ENCODE peak calls at places on chromosome 20, in four cellular contexts. K, R, H and O are unnamed samples. For H3K4me1, the result is how much of the 10 kb centered on the place peaks cover.

GRCh38 chr20:43046946-43047345 is 142.8 kb downstream of the PTPRT start:
- DNase-seq in K (no peak), R (no peak), H (no peak), O (no peak)

GRCh38 chr20:611843-612185 is 1.7 kb upstream of the TCF15 start:
- DNase-seq in K (no peak), R (no peak), H (no peak), O (no peak)

GRCh38 chr20:54255157-54255556 is 47.3 kb downstream of the PFDN4 start:
- DNase-seq in K (peak), R (no peak), H (no peak), O (no peak)

GRCh38 chr20:12925214-12925755 is 83.5 kb upstream of the SPTLC3 start:
- DNase-seq in K (peak), R (peak), H (peak), O (peak)

GRCh38 chr20:30815577-30816181 is 441.8 kb upstream of the DEFB115 start:
- DNase-seq in K (no peak), R (no peak), H (no peak), O (no peak)

GRCh38 chr20:61753196-61753942 is 312.3 kb downstream of the TAF4 start:
- DNase-seq in K (peak), R (no peak), H (peak), O (no peak)

GRCh38 chr20:10111144-10111771 is 76.5 kb downstream of the ANKEF1 start:
- DNase-seq in K (no peak), R (peak), H (peak), O (peak)

GRCh38 chr20:21548390-21549035 is 34.6 kb upstream of the NKX2-2 start:
- DNase-seq in K (no peak), R (no peak), H (no peak), O (no peak)

GRCh38 chr20:63097336-63097831 is 90.6 kb upstream of the BHLHE23 start:
- DNase-seq in K (no peak), R (peak), H (no peak), O (no peak)

GRCh38 chr20:9068232-9068781 is 580 bp upstream of the PLCB4 start:
- DNase-seq in K (peak), R (peak), H (peak), O (no peak)

GRCh38 chr20:25254986-25255680 is 7.2 kb downstream of the PYGB start:
- DNase-seq in K (no peak), R (peak), H (no peak), O (peak)

GRCh38 chr20:58630063-58630462 is 21.0 kb upstream of the STX16 start:
- DNase-seq in K (peak), R (no peak), H (no peak), O (no peak)

GRCh38 chr20:24962510-24962909 is 13.4 kb downstream of the CST7 start:
- DNase-seq in K (no peak), R (no peak), H (no peak), O (no peak)

GRCh38 chr20:25296094-25297093 is 48.5 kb downstream of the PYGB start:
- DNase-seq in K (peak), R (peak), H (peak), O (peak)

GRCh38 chr20:60057866-60058807 is 99.9 kb downstream of the CDH26 start:
- DNase-seq in K (peak), R (peak), H (peak), O (no peak)

GRCh38 chr20:3378138-3378537 is 29.3 kb downstream of the DNAAF9 start:
- DNase-seq in K (no peak), R (no peak), H (no peak), O (no peak)

GRCh38 chr20:43188234-43188653 is 1.5 kb downstream of the PTPRT start:
- DNase-seq in K (no peak), R (no peak), H (no peak), O (no peak)

GRCh38 chr20:25205277-25206062 is 10.0 kb downstream of the ENTPD6 start:
- DNase-seq in K (no peak), R (no peak), H (no peak), O (no peak)

GRCh38 chr20:63092660-63093215 is 86.0 kb upstream of the BHLHE23 start:
- DNase-seq in K (no peak), R (peak), H (no peak), O (no peak)

GRCh38 chr20:53045941-53046340 is 73.8 kb downstream of the TSHZ2 start:
- DNase-seq in K (peak), R (no peak), H (peak), O (no peak)

GRCh38 chr20:6718660-6719059 is 48.8 kb upstream of the BMP2 start:
- DNase-seq in K (no peak), R (no peak), H (peak), O (no peak)

GRCh38 chr20:60512436-60512835 is 554.2 kb downstream of the CDH26 start:
- DNase-seq in K (peak), R (no peak), H (no peak), O (no peak)

GRCh38 chr20:50980851-50981713 is 22.5 kb downstream of the MOCS3 start:
- DNase-seq in K (peak), R (peak), H (peak), O (peak)

GRCh38 chr20:62574612-62574993 is 67.7 kb upstream of the SLCO4A1 start:
- DNase-seq in K (no peak), R (no peak), H (no peak), O (no peak)

GRCh38 chr20:39823239-39823638 is 861.1 kb downstream of the DHX35 start:
- DNase-seq in K (peak), R (no peak), H (no peak), O (no peak)

GRCh38 chr20:36213362-36213761 is 22.9 kb upstream of the AAR2 start:
- DNase-seq in K (no peak), R (no peak), H (no peak), O (no peak)

GRCh38 chr20:49685809-49686208 is 27.9 kb downstream of the B4GALT5 start:
- DNase-seq in K (peak), R (no peak), H (no peak), O (no peak)

GRCh38 chr20:40343390-40343789 is 345.6 kb downstream of the MAFB start:
- DNase-seq in K (no peak), R (no peak), H (no peak), O (no peak)

GRCh38 chr20:58651548-58651822 is 402 bp downstream of the STX16 start:
- DNase-seq in K (no peak), R (no peak), H (peak), O (no peak)

GRCh38 chr20:13771853-13772453 is 12.8 kb downstream of the ESF1 start:
- DNase-seq in K (peak), R (no peak), H (peak), O (peak)

GRCh38 chr20:40797425-40797824 is 108.4 kb upstream of the MAFB start:
- DNase-seq in K (peak), R (no peak), H (peak), O (no peak)

GRCh38 chr20:10674684-10675455 is 1.1 kb upstream of the JAG1 start:
- DNase-seq in K (peak), R (peak), H (peak), O (peak)

GRCh38 chr20:58361549-58361948 is 27.5 kb upstream of the VAPB start:
- DNase-seq in K (peak), R (no peak), H (peak), O (no peak)

GRCh38 chr20:63441136-63441776 is 31.2 kb downstream of the KCNQ2 start:
- DNase-seq in K (no peak), R (no peak), H (no peak), O (no peak)

GRCh38 chr20:21391495-21392298 is 5.6 kb downstream of the NKX2-4 start:
- DNase-seq in K (no peak), R (no peak), H (peak), O (no peak)

GRCh38 chr20:43363506-43363905 is 94.2 kb upstream of the SRSF6 start:
- DNase-seq in K (no peak), R (no peak), H (peak), O (no peak)

GRCh38 chr20:8117636-8118413 is 14.2 kb upstream of the PLCB1 start:
- DNase-seq in K (peak), R (no peak), H (no peak), O (no peak)

DNA sequence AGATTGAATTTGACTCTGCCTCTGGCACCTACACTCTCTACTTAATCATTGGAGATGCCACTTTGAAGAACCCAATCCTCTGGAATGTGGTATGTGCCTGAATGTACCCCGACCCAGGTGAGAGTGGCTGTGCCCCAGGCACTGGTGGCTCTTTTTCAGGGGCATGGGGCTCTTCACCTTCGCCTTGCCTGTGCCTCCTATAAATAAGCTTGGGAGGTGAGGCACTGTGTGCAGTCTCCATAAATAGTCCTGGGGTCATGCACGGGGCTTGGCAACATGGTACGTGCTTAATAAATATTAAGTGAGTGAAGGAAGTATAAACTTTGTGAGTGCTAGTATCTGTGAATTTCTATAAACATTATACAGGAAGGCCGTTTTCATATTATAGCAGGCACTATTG is 33.0 kb downstream of the GHRH start:
- DNase-seq in K (no peak), R (no peak), H (no peak), O (no peak)
- H3K4me1 ChIP-seq in K (under half), R (under half), H (under half), O (under half)

DNA sequence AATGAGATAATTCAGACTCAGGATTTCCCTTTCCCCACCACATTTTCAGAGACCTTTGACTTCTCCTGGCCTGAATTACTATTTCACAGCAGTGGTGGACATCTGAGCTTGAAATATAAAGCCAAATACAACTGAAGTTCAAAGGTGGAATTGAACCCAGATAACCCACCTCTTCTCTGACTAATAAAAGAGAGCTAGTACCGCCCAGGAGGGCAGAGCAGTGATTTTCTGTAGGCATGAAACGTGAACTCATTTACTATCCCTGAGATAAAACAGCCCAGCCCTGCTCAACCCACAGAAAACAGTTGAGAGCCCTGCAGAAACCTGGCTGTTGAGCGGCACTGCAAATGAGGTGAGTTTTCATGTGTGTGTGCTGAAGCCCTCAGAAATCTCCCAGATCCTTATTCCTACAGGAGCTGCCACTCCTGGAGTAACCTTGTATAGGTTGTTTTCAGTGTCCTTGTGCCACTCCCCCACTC is 99.3 kb downstream of the NOL4L start:
- DNase-seq in K (no peak), R (no peak), H (peak), O (peak)
- H3K27ac ChIP-seq in K (peak), R (peak), H (peak), O (peak)

GRCh38 chr20:17560344-17561074 is 9.4 kb upstream of the DSTN start:
- DNase-seq in K (no peak), R (no peak), H (no peak), O (no peak)
- H3K4me1 ChIP-seq in K (under half), R (under half), H (under half), O (under half)

GRCh38 chr20:22762576-22763256 is 178.3 kb upstream of the FOXA2 start:
- DNase-seq in K (no peak), R (no peak), H (no peak), O (no peak)
- H3K27ac ChIP-seq in K (no peak), R (no peak), H (peak), O (no peak)

GRCh38 chr20:47727909-47728361 is 57.3 kb downstream of the SULF2 start:
- DNase-seq in K (no peak), R (no peak), H (no peak), O (no peak)
- H3K4me1 ChIP-seq in K (under half), R (under half), H (under half), O (under half)

GRCh38 chr20:44576297-44576696 is 6.1 kb upstream of the PKIG start:
- DNase-seq in K (peak), R (no peak), H (no peak), O (no peak)
- H3K27ac ChIP-seq in K (no peak), R (peak), H (peak), O (no peak)